ENCODE peak calls at places on chromosomes 16 and 17, in five cellular contexts. I, R, J, E and T are unnamed samples.

GRCh38 chr16:53865492-53865863 is 161.5 kb downstream of the FTO start:
- DNase-seq in I (no peak), R (peak), J (peak), E (peak), T (peak)

GRCh38 chr17:79338589-79338988 is 264.0 kb downstream of the ENGASE start:
- DNase-seq in I (no peak), R (no peak), J (no peak), E (no peak), T (peak)

GRCh38 chr16:86660623-86661022 is 82.3 kb downstream of the FOXL1 start:
- DNase-seq in I (no peak), R (no peak), J (no peak), E (no peak), T (no peak)

GRCh38 chr16:24013733-24014645 is 178.2 kb downstream of the PRKCB start:
- DNase-seq in I (no peak), R (peak), J (no peak), E (no peak), T (peak)

GRCh38 chr16:57371494-57372371 is 557 bp upstream of the CX3CL1 start:
- DNase-seq in I (no peak), R (no peak), J (no peak), E (no peak), T (no peak)

GRCh38 chr16:89187337-89188063 is 12.8 kb downstream of the SLC22A31 start:
- DNase-seq in I (no peak), R (no peak), J (no peak), E (no peak), T (peak)

GRCh38 chr16:70396209-70396904 is 42.5 kb downstream of the ST3GAL2 start:
- DNase-seq in I (no peak), R (no peak), J (no peak), E (peak), T (peak)

GRCh38 chr17:69954241-69954933 is 120.6 kb upstream of the KCNJ16 start:
- DNase-seq in I (no peak), R (no peak), J (no peak), E (no peak), T (no peak)

GRCh38 chr16:2971985-2972784 is 3.0 kb downstream of the PAQR4 start:
- DNase-seq in I (no peak), R (no peak), J (no peak), E (no peak), T (no peak)
- TF ChIP-seq HDAC2 in I (no peak), R (no peak), J (no peak), E (no peak), T (no peak)

GRCh38 chr17:81681672-81682071 is 1.9 kb downstream of the ARL16 start:
- DNase-seq in I (no peak), R (no peak), J (no peak), E (no peak), T (no peak)
- TF ChIP-seq HDAC2 in I (no peak), R (no peak), J (no peak), E (no peak), T (no peak)

DNA sequence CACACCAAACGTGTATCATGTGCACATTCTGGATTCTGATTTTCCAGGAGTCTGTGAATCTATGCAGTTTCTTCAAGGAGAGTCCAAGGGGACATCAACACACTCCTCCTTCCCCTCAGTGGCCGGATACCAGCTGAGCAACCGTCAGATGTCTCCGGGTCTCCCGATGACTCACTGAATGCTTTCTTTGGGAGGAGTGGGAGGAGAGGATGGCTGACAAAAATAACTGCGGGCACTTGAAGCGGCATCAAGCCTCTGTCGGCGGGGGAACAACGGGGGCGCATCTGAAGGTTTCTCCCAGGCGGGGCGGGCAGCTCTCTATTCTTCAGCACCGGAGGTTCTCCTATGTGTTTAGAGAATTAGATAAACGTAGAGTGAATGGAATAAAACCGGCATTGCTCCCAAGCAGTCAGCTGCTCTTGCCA is 24.6 kb upstream of the LRRC75A start:
- DNase-seq in I (no peak), R (no peak), J (no peak), E (peak), T (peak)
- TF ChIP-seq HDAC2 in I (no peak), R (no peak), J (no peak), E (no peak), T (no peak)

GRCh38 chr17:27573548-27573947 is 57.4 kb upstream of the LGALS9 start:
- DNase-seq in I (no peak), R (no peak), J (no peak), E (no peak), T (no peak)

GRCh38 chr17:27573971-27574525 is 56.9 kb upstream of the LGALS9 start:
- DNase-seq in I (no peak), R (no peak), J (no peak), E (peak), T (no peak)

GRCh38 chr17:27576429-27577123 is 54.4 kb upstream of the LGALS9 start:
- DNase-seq in I (peak), R (no peak), J (no peak), E (no peak), T (no peak)

GRCh38 chr17:27575912-27576252 is 55.1 kb upstream of the LGALS9 start:
- DNase-seq in I (no peak), R (no peak), J (no peak), E (no peak), T (no peak)

GRCh38 chr17:27575100-27575911 is 55.7 kb upstream of the LGALS9 start:
- DNase-seq in I (no peak), R (no peak), J (no peak), E (no peak), T (no peak)
- TF ChIP-seq HDAC2 in I (no peak), R (no peak), J (no peak), E (peak), T (no peak)

GRCh38 chr17:19431691-19432090 is 20.7 kb downstream of the RNF112 start:
- DNase-seq in I (no peak), R (no peak), J (no peak), E (no peak), T (no peak)

GRCh38 chr17:19424934-19425868 is 14.2 kb downstream of the RNF112 start:
- DNase-seq in I (no peak), R (no peak), J (no peak), E (no peak), T (no peak)

GRCh38 chr17:19421926-19422325 is 10.9 kb downstream of the RNF112 start:
- DNase-seq in I (no peak), R (no peak), J (no peak), E (no peak), T (no peak)

DNA sequence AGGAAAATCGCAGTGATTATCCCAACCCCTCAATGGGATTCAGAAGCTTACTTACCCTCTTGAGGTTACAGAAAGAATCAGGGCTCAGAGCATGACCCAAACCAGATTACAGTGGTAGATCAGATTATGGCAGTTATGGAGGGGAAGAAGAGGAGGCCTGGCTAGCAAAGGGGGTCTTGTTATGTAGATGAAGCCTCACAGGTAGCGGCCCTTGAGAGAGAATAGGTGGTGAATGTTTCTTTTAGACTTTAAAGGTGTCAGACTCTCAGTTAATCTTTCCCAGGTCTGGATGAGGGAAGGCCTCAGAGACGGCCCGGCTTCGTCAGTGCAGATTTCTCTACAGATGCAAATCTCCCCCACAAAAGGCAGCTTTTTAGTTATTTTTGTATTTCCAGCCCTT is 15.6 kb downstream of the RNF112 start:
- DNase-seq in I (no peak), R (no peak), J (no peak), E (no peak), T (no peak)
- TF ChIP-seq HDAC2 in I (no peak), R (no peak), J (no peak), E (no peak), T (no peak)

GRCh38 chr16:49455991-49456745 is 82.6 kb downstream of the C16orf78 start:
- DNase-seq in I (no peak), R (no peak), J (no peak), E (no peak), T (no peak)
- TF ChIP-seq HDAC2 in I (no peak), R (no peak), J (no peak), E (no peak), T (no peak)